ENCODE peak calls at places on chromosomes 6 and 20, in eight cellular contexts. Z is GDM1, C is midbrain, P is uterus, V is B cell, X is iPS DF 6.9, S is D341Med, Y is astrocyte. Q is an unnamed sample.

GRCh38 chr20:43691928-43692524 is 25.1 kb downstream of the MYBL2 start:
- DNase-seq in Z (peak; percentile 18), Y (no peak), C (peak; percentile 16), V (peak; percentile 80), P (no peak), X (no peak), S (peak; percentile 79), Q (peak; percentile 43)

GRCh38 chr6:152310371-152310954 is 326.7 kb downstream of the SYNE1 start:
- DNase-seq in S (no peak), Y (no peak), P (no peak), Z (no peak), X (no peak), C (no peak), V (no peak), Q (no peak)

GRCh38 chr6:166450167-166450873 is 67.6 kb upstream of the MPC1 start:
- DNase-seq in X (no peak), V (no peak), Y (no peak), C (no peak), P (no peak), S (no peak), Z (no peak), Q (no peak)

GRCh38 chr6:41546866-41547798 is 951 bp downstream of the FOXP4 start:
- DNase-seq in S (peak; percentile 50), P (no peak), V (no peak), Z (no peak), X (no peak), C (no peak), Y (peak; percentile 26), Q (peak; percentile 47)

GRCh38 chr6:112308476-112308875 is 38.7 kb upstream of the RFPL4B start:
- DNase-seq in S (no peak), X (no peak), P (peak; percentile 35), V (no peak), C (no peak), Z (no peak), Y (no peak), Q (no peak)

GRCh38 chr6:13923527-13924145 is 1.1 kb upstream of the RNF182 start:
- DNase-seq in Z (no peak), C (no peak), Y (peak; percentile 68), X (no peak), P (no peak), V (no peak), S (no peak), Q (peak; percentile 18)

GRCh38 chr6:101595276-101595675 is 201.8 kb downstream of the GRIK2 start:
- DNase-seq in X (no peak), Y (no peak), V (no peak), Z (no peak), S (no peak), P (no peak), C (no peak), Q (peak; percentile 1)

GRCh38 chr6:94323853-94324252 is 904.5 kb upstream of the EPHA7 start:
- DNase-seq in C (no peak), V (no peak), S (peak; percentile 22), P (no peak), X (peak; percentile 25), Y (no peak), Z (no peak), Q (peak; percentile 24)

GRCh38 chr20:31811796-31812728 is 7.1 kb upstream of the MYLK2 start:
- DNase-seq in S (no peak), C (no peak), Z (no peak), X (no peak), P (no peak), Y (peak; percentile 87), V (no peak), Q (peak; percentile 71)

GRCh38 chr6:20916081-20916480 is 381.8 kb downstream of the CDKAL1 start:
- DNase-seq in V (no peak), P (no peak), C (no peak), S (no peak), X (no peak), Z (no peak), Y (peak; percentile 31), Q (peak; percentile 46)

GRCh38 chr6:119337252-119337651 is 12.3 kb downstream of the MAN1A1 start:
- DNase-seq in Z (no peak), V (no peak), C (no peak), Y (no peak), S (no peak), X (no peak), P (no peak), Q (no peak)

GRCh38 chr6:22108199-22108598 is 188.6 kb downstream of the PRL start:
- DNase-seq in Y (peak; percentile 57), C (no peak), Z (no peak), X (no peak), P (no peak), V (no peak), S (no peak), Q (peak; percentile 67)

GRCh38 chr6:41687501-41688175 is 47.8 kb downstream of the TFEB start:
- DNase-seq in X (peak; percentile 55), C (no peak), V (no peak), P (no peak), Z (no peak), Y (no peak), S (no peak), Q (no peak)

GRCh38 chr6:38149526-38149925 is 330.0 kb downstream of the ZFAND3 start:
- DNase-seq in X (no peak), S (peak; percentile 72), C (no peak), Z (no peak), V (no peak), Y (peak; percentile 35), P (no peak), Q (no peak)

GRCh38 chr6:83514877-83515466 is 2.6 kb downstream of the PRSS35 start:
- DNase-seq in X (no peak), Y (peak; percentile 33), Z (peak; percentile 29), S (peak; percentile 44), C (peak; percentile 71), V (no peak), P (peak; percentile 24), Q (peak; percentile 61)

GRCh38 chr6:149897015-149897697 is 757 bp downstream of the RAET1E start:
- DNase-seq in P (peak; percentile 89), Z (no peak), C (peak; percentile 63), Y (peak; percentile 85), X (no peak), V (no peak), S (no peak), Q (peak; percentile 80)

GRCh38 chr6:141026504-141026903 is 1106.2 kb upstream of the GJE1 start:
- DNase-seq in P (no peak), Z (no peak), X (no peak), Y (no peak), V (no peak), C (no peak), S (no peak), Q (no peak)

GRCh38 chr20:51378171-51378928 is 164.2 kb downstream of the NFATC2 start:
- DNase-seq in Y (no peak), X (no peak), C (no peak), P (no peak), V (no peak), S (no peak), Z (no peak), Q (no peak)

GRCh38 chr6:160138839-160139419 is 17.3 kb downstream of the SLC22A1 start:
- DNase-seq in Y (no peak), X (no peak), Z (no peak), C (no peak), V (no peak), P (no peak), S (no peak), Q (no peak)

GRCh38 chr20:51023617-51024155 is 779 bp upstream of the KCNG1 start:
- DNase-seq in C (no peak), X (no peak), Z (no peak), S (no peak), P (no peak), Y (no peak), V (no peak), Q (no peak)

GRCh38 chr20:6583134-6583738 is 184.2 kb upstream of the BMP2 start:
- DNase-seq in V (no peak), C (peak; percentile 59), P (peak; percentile 17), S (peak; percentile 66), X (peak; percentile 48), Y (peak; percentile 25), Z (no peak), Q (peak; percentile 52)

GRCh38 chr6:170445487-170445886 is 107.6 kb downstream of the PSMB1 start:
- DNase-seq in C (no peak), V (no peak), X (no peak), Z (no peak), S (no peak), Y (no peak), P (no peak), Q (peak; percentile 74)

GRCh38 chr20:54122189-54122588 is 51.6 kb downstream of the CYP24A1 start:
- DNase-seq in Y (peak; percentile 79), P (peak; percentile 40), X (no peak), Z (no peak), V (no peak), C (no peak), S (no peak), Q (peak; percentile 90)

GRCh38 chr20:10481671-10482070 is 46.6 kb downstream of the SLX4IP start:
- DNase-seq in Y (no peak), P (no peak), C (no peak), V (no peak), X (no peak), Z (no peak), S (no peak), Q (no peak)

GRCh38 chr20:47262008-47262364 is 94.5 kb downstream of the ZMYND8 start:
- DNase-seq in V (no peak), S (no peak), C (no peak), P (no peak), X (no peak), Y (no peak), Z (no peak), Q (no peak)

GRCh38 chr6:150491131-150491795 is 108.4 kb upstream of the PLEKHG1 start:
- DNase-seq in P (no peak), Z (no peak), C (no peak), Y (peak; percentile 87), X (no peak), V (no peak), S (no peak), Q (peak; percentile 29)

GRCh38 chr6:35719830-35720733 is 16.8 kb upstream of the ARMC12 start:
- DNase-seq in Y (no peak), V (peak; percentile 70), P (peak; percentile 48), Z (peak; percentile 80), S (no peak), C (peak; percentile 53), X (no peak), Q (peak; percentile 74)

GRCh38 chr20:21286775-21287174 is 16.4 kb upstream of the XRN2 start:
- DNase-seq in S (no peak), P (no peak), C (no peak), Y (no peak), X (no peak), V (no peak), Z (no peak), Q (no peak)

GRCh38 chr6:71599366-71599765 is 287.0 kb upstream of the RIMS1 start:
- DNase-seq in C (peak; percentile 10), X (no peak), S (no peak), Y (no peak), Z (no peak), V (no peak), P (no peak), Q (no peak)

GRCh38 chr6:155026366-155027045 is 31.4 kb downstream of the TIAM2 start:
- DNase-seq in P (peak; percentile 26), V (no peak), S (no peak), X (no peak), C (no peak), Z (no peak), Y (peak; percentile 77), Q (peak; percentile 96)

GRCh38 chr6:22891930-22892329 is 322.6 kb downstream of the HDGFL1 start:
- DNase-seq in X (no peak), P (no peak), Y (no peak), S (no peak), V (no peak), C (no peak), Z (no peak), Q (no peak)

GRCh38 chr6:32439708-32440214 is at the start of gene HLA-DRA:
- DNase-seq in P (peak; percentile 13), X (no peak), Y (peak; percentile 12), C (peak; percentile 77), S (peak; percentile 53), Z (peak; percentile 76), V (peak; percentile 80), Q (peak; percentile 49)